ENCODE peak calls at places on chromosomes 3 and 15, in ten cellular contexts. One of them, this sample, is unnamed.

GRCh38 chr3:52317601-52318000 is 1.5 kb downstream of the DNAH1 start:
- DNase-seq in lower leg skin: no peak
- DNase-seq in EH: peak; percentile 59
- DNase-seq in sciatic nerve: peak; percentile 71
- DNase-seq in HTR-8/SVneo: no peak
- DNase-seq in CD4-positive, alpha-beta T cell: peak; percentile 48
- DNase-seq in stimulated activated CD4-positive, alpha-beta T cell treated with anti-CD3 and anti-CD28 coated beads, Interleukin-4, amount 100 ng/mL, for 48 hours: peak; percentile 53
- DNase-seq in GOT3: no peak
- DNase-seq in GM13977: peak; percentile 72
- DNase-seq in HAP-1: no peak
- DNase-seq in this sample: peak; percentile 51

GRCh38 chr15:84822774-84823579 is 5.8 kb downstream of the ALPK3 start:
- DNase-seq in EH: no peak
- DNase-seq in stimulated activated CD4-positive, alpha-beta T cell treated with anti-CD3 and anti-CD28 coated beads, Interleukin-4, amount 100 ng/mL, for 48 hours: no peak
- DNase-seq in HTR-8/SVneo: no peak
- DNase-seq in GOT3: no peak
- DNase-seq in sciatic nerve: no peak
- DNase-seq in CD4-positive, alpha-beta T cell: no peak
- DNase-seq in HAP-1: no peak
- DNase-seq in GM13977: no peak
- DNase-seq in lower leg skin: peak; percentile 50
- DNase-seq in this sample: no peak

GRCh38 chr15:99703603-99704443 is 29.4 kb downstream of the LYSMD4 start:
- DNase-seq in stimulated activated CD4-positive, alpha-beta T cell treated with anti-CD3 and anti-CD28 coated beads, Interleukin-4, amount 100 ng/mL, for 48 hours: no peak
- DNase-seq in lower leg skin: no peak
- DNase-seq in sciatic nerve: no peak
- DNase-seq in CD4-positive, alpha-beta T cell: no peak
- DNase-seq in HTR-8/SVneo: peak; percentile 66
- DNase-seq in GOT3: no peak
- DNase-seq in HAP-1: peak; percentile 39
- DNase-seq in EH: peak; percentile 92
- DNase-seq in GM13977: peak; percentile 57
- DNase-seq in this sample: peak; percentile 87

GRCh38 chr3:23648326-23648964 is 157.3 kb upstream of the UBE2E1 start:
- DNase-seq in EH: peak; percentile 62
- DNase-seq in sciatic nerve: no peak
- DNase-seq in GM13977: no peak
- DNase-seq in lower leg skin: no peak
- DNase-seq in CD4-positive, alpha-beta T cell: no peak
- DNase-seq in stimulated activated CD4-positive, alpha-beta T cell treated with anti-CD3 and anti-CD28 coated beads, Interleukin-4, amount 100 ng/mL, for 48 hours: no peak
- DNase-seq in HAP-1: no peak
- DNase-seq in HTR-8/SVneo: no peak
- DNase-seq in GOT3: peak; percentile 14
- DNase-seq in this sample: peak; percentile 53

GRCh38 chr15:45254405-45255293 is 2.6 kb downstream of the SLC28A2 start:
- DNase-seq in EH: peak; percentile 59
- DNase-seq in CD4-positive, alpha-beta T cell: no peak
- DNase-seq in stimulated activated CD4-positive, alpha-beta T cell treated with anti-CD3 and anti-CD28 coated beads, Interleukin-4, amount 100 ng/mL, for 48 hours: no peak
- DNase-seq in GM13977: no peak
- DNase-seq in HTR-8/SVneo: no peak
- DNase-seq in HAP-1: no peak
- DNase-seq in sciatic nerve: no peak
- DNase-seq in lower leg skin: no peak
- DNase-seq in GOT3: no peak
- DNase-seq in this sample: peak; percentile 68

GRCh38 chr3:180320631-180321030 is 281.3 kb upstream of the TTC14 start:
- DNase-seq in stimulated activated CD4-positive, alpha-beta T cell treated with anti-CD3 and anti-CD28 coated beads, Interleukin-4, amount 100 ng/mL, for 48 hours: no peak
- DNase-seq in CD4-positive, alpha-beta T cell: no peak
- DNase-seq in HAP-1: no peak
- DNase-seq in EH: no peak
- DNase-seq in GM13977: no peak
- DNase-seq in sciatic nerve: no peak
- DNase-seq in GOT3: no peak
- DNase-seq in lower leg skin: no peak
- DNase-seq in HTR-8/SVneo: no peak
- DNase-seq in this sample: peak; percentile 10

GRCh38 chr15:79858469-79858868 is 38.3 kb downstream of the MTHFS start:
- DNase-seq in GOT3: no peak
- DNase-seq in GM13977: no peak
- DNase-seq in HTR-8/SVneo: no peak
- DNase-seq in HAP-1: peak; percentile 54
- DNase-seq in EH: peak; percentile 24
- DNase-seq in lower leg skin: no peak
- DNase-seq in stimulated activated CD4-positive, alpha-beta T cell treated with anti-CD3 and anti-CD28 coated beads, Interleukin-4, amount 100 ng/mL, for 48 hours: no peak
- DNase-seq in sciatic nerve: no peak
- DNase-seq in CD4-positive, alpha-beta T cell: no peak
- DNase-seq in this sample: peak; percentile 22

GRCh38 chr3:188164248-188164687 is 10.3 kb downstream of the LPP start:
- DNase-seq in sciatic nerve: no peak
- DNase-seq in GM13977: no peak
- DNase-seq in lower leg skin: no peak
- DNase-seq in HAP-1: no peak
- DNase-seq in stimulated activated CD4-positive, alpha-beta T cell treated with anti-CD3 and anti-CD28 coated beads, Interleukin-4, amount 100 ng/mL, for 48 hours: no peak
- DNase-seq in CD4-positive, alpha-beta T cell: no peak
- DNase-seq in EH: peak; percentile 41
- DNase-seq in HTR-8/SVneo: no peak
- DNase-seq in GOT3: no peak
- DNase-seq in this sample: no peak

GRCh38 chr3:46656778-46657556 is 36.5 kb downstream of the ALS2CL start:
- DNase-seq in CD4-positive, alpha-beta T cell: no peak
- DNase-seq in GOT3: no peak
- DNase-seq in HTR-8/SVneo: no peak
- DNase-seq in sciatic nerve: peak; percentile 27
- DNase-seq in lower leg skin: no peak
- DNase-seq in HAP-1: no peak
- DNase-seq in stimulated activated CD4-positive, alpha-beta T cell treated with anti-CD3 and anti-CD28 coated beads, Interleukin-4, amount 100 ng/mL, for 48 hours: no peak
- DNase-seq in EH: peak; percentile 26
- DNase-seq in GM13977: no peak
- DNase-seq in this sample: no peak

GRCh38 chr3:36843065-36844051 is 79.0 kb upstream of the DCLK3 start:
- DNase-seq in GM13977: peak; percentile 46
- DNase-seq in CD4-positive, alpha-beta T cell: peak; percentile 11
- DNase-seq in stimulated activated CD4-positive, alpha-beta T cell treated with anti-CD3 and anti-CD28 coated beads, Interleukin-4, amount 100 ng/mL, for 48 hours: peak; percentile 45
- DNase-seq in GOT3: no peak
- DNase-seq in sciatic nerve: no peak
- DNase-seq in lower leg skin: no peak
- DNase-seq in HTR-8/SVneo: peak; percentile 12
- DNase-seq in EH: peak; percentile 34
- DNase-seq in HAP-1: peak; percentile 8
- DNase-seq in this sample: peak; percentile 38